ENCODE peak calls at places on chromosomes 6 and 20, in seven cellular contexts. M is effector memory CD4-positive, alpha-beta T cell; Y is cardiac fibroblast; F is activated CD4-positive, alpha-beta T cell treated with anti-CD3 and anti-CD28 coated beads, Interleukin-2, amount 50 U/mL, for 24 hours; J is anterior cingulate cortex; T is HEK293T; W is T47D. S is an unnamed sample.

GRCh38 chr6:160050022-160050421 is 71.6 kb upstream of the SLC22A1 start:
- DNase-seq in Y (no peak), J (no peak), T (no peak), M (no peak), F (no peak), W (no peak), S (no peak)

GRCh38 chr6:16762547-16763477 is 1.6 kb upstream of the ATXN1 start:
- DNase-seq in F (peak; percentile 32), J (no peak), M (peak; percentile 71), Y (peak; percentile 97), T (peak; percentile 50), W (peak; percentile 68), S (peak; percentile 45)

GRCh38 chr6:148471624-148472494 is 129.2 kb downstream of the SASH1 start:
- DNase-seq in T (no peak), M (no peak), Y (peak; percentile 84), F (no peak), J (no peak), W (no peak), S (no peak)

GRCh38 chr6:4957521-4958231 is 46.2 kb downstream of the RPP40 start:
- DNase-seq in Y (peak; percentile 49), W (peak; percentile 32), F (no peak), M (no peak), T (no peak), J (no peak), S (peak; percentile 43)

GRCh38 chr6:34465551-34466241 is at the start of gene PACSIN1:
- DNase-seq in F (no peak), M (no peak), Y (no peak), J (no peak), T (no peak), W (peak; percentile 97), S (no peak)

GRCh38 chr20:32977281-32978008 is 26.8 kb downstream of the SUN5 start:
- DNase-seq in M (no peak), J (no peak), Y (no peak), F (no peak), W (no peak), T (no peak), S (no peak)

GRCh38 chr6:113361014-113361645 is 496.0 kb upstream of the MARCKS start:
- DNase-seq in Y (peak; percentile 79), T (no peak), W (no peak), J (no peak), M (no peak), F (no peak), S (no peak)

GRCh38 chr6:28002181-28002580 is 45.1 kb downstream of the OR2B6 start:
- DNase-seq in W (no peak), J (no peak), M (no peak), T (no peak), Y (no peak), F (no peak), S (no peak)

GRCh38 chr6:26053929-26054658 is 33.1 kb upstream of the HFE start:
- DNase-seq in Y (peak; percentile 55), W (no peak), J (no peak), F (no peak), T (no peak), M (no peak), S (no peak)

GRCh38 chr6:43496370-43497128 is 13.6 kb downstream of the LRRC73 start:
- DNase-seq in Y (peak; percentile 59), J (no peak), F (no peak), T (peak; percentile 58), W (peak; percentile 77), M (no peak), S (peak; percentile 61)

GRCh38 chr6:49551126-49551865 is 828 bp downstream of the C6orf141 start:
- DNase-seq in F (peak; percentile 3), J (no peak), M (no peak), Y (peak; percentile 24), W (no peak), T (peak; percentile 22), S (no peak)

GRCh38 chr6:125872259-125872921 is 81.6 kb downstream of the NCOA7 start:
- DNase-seq in W (no peak), Y (peak; percentile 48), J (no peak), F (no peak), M (no peak), T (no peak), S (no peak)